ENCODE peak calls at places on chromosome 7, in eight cellular contexts. Q is midbrain, X is left ventricle myocardium inferior, M is left lung, Z is AML-193, L is cardiac fibroblast, P is NCI-H1930, T is sciatic nerve. C is an unnamed sample.

GRCh38 chr7:4631021-4631663 is 51.0 kb upstream of the FOXK1 start:
- DNase-seq in Q (no peak), X (no peak), M (no peak), Z (no peak), L (no peak), P (no peak), T (no peak), C (no peak)

GRCh38 chr7:46848944-46849343 is 733.0 kb downstream of the TNS3 start:
- DNase-seq in Q (no peak), X (no peak), M (no peak), Z (no peak), L (no peak), P (no peak), T (no peak), C (no peak)

GRCh38 chr7:91082854-91083495 is 181.3 kb upstream of the FZD1 start:
- DNase-seq in Q (peak; percentile 28), X (no peak), M (no peak), Z (peak; percentile 10), L (peak; percentile 66), P (no peak), T (no peak), C (peak; percentile 38)

GRCh38 chr7:109984726-109985125 is 1106.2 kb upstream of the LRRN3 start:
- DNase-seq in Q (no peak), X (no peak), M (no peak), Z (no peak), L (no peak), P (no peak), T (no peak), C (no peak)

GRCh38 chr7:23491502-23491901 is 21.2 kb upstream of the IGF2BP3 start:
- DNase-seq in Q (no peak), X (no peak), M (no peak), Z (no peak), L (peak; percentile 36), P (no peak), T (no peak), C (no peak)

GRCh38 chr7:81459485-81459884 is 310.4 kb downstream of the HGF start:
- DNase-seq in Q (no peak), X (no peak), M (no peak), Z (no peak), L (no peak), P (no peak), T (no peak), C (no peak)

GRCh38 chr7:147535619-147536200 is 1054.9 kb upstream of the C7orf33 start:
- DNase-seq in Q (no peak), X (no peak), M (no peak), Z (no peak), L (peak; percentile 48), P (no peak), T (no peak), C (no peak)

GRCh38 chr7:19112290-19113000 is 5.0 kb downstream of the TWIST1 start:
- DNase-seq in Q (no peak), X (no peak), M (no peak), Z (no peak), L (peak; percentile 68), P (no peak), T (no peak), C (no peak)

GRCh38 chr7:2261611-2262010 is 19.6 kb downstream of the NUDT1 start:
- DNase-seq in Q (peak; percentile 28), X (no peak), M (no peak), Z (peak; percentile 25), L (no peak), P (no peak), T (peak; percentile 56), C (no peak)

GRCh38 chr7:26513948-26514347 is 222.3 kb downstream of the SNX10 start:
- DNase-seq in Q (no peak), X (no peak), M (no peak), Z (no peak), L (no peak), P (no peak), T (no peak), C (no peak)

GRCh38 chr7:42691030-42691639 is 220.7 kb downstream of the C7orf25 start:
- DNase-seq in Q (peak; percentile 6), X (no peak), M (no peak), Z (peak; percentile 1), L (peak; percentile 82), P (no peak), T (no peak), C (peak; percentile 45)

GRCh38 chr7:108557617-108558016 is 11.9 kb downstream of the THAP5 start:
- DNase-seq in Q (no peak), X (no peak), M (no peak), Z (no peak), L (no peak), P (no peak), T (no peak), C (no peak)

GRCh38 chr7:2205036-2205780 is 27.5 kb downstream of the MAD1L1 start:
- DNase-seq in Q (no peak), X (no peak), M (peak; percentile 22), Z (no peak), L (no peak), P (no peak), T (peak; percentile 45), C (no peak)

GRCh38 chr7:147833549-147833948 is 757.0 kb upstream of the C7orf33 start:
- DNase-seq in Q (no peak), X (no peak), M (no peak), Z (no peak), L (no peak), P (peak; percentile 20), T (no peak), C (no peak)

GRCh38 chr7:94529516-94529915 is 19.9 kb downstream of the CASD1 start:
- DNase-seq in Q (no peak), X (no peak), M (no peak), Z (no peak), L (peak; percentile 44), P (no peak), T (no peak), C (no peak)

GRCh38 chr7:20998309-20998708 is 211.6 kb upstream of the SP8 start:
- DNase-seq in Q (no peak), X (no peak), M (no peak), Z (no peak), L (no peak), P (no peak), T (no peak), C (peak; percentile 52)

GRCh38 chr7:156463280-156463679 is 177.3 kb upstream of the RNF32 start:
- DNase-seq in Q (no peak), X (no peak), M (no peak), Z (no peak), L (no peak), P (no peak), T (no peak), C (no peak)

GRCh38 chr7:30935569-30935877 is 23.9 kb downstream of the AQP1 start:
- DNase-seq in Q (no peak), X (no peak), M (no peak), Z (no peak), L (no peak), P (no peak), T (no peak), C (no peak)

GRCh38 chr7:131145026-131145425 is 182.7 kb upstream of the MKLN1 start:
- DNase-seq in Q (no peak), X (no peak), M (no peak), Z (no peak), L (no peak), P (no peak), T (no peak), C (no peak)

GRCh38 chr7:137172105-137172590 is 171.4 kb downstream of the PTN start:
- DNase-seq in Q (no peak), X (no peak), M (no peak), Z (no peak), L (no peak), P (peak; percentile 48), T (no peak), C (no peak)

GRCh38 chr7:99679400-99680191 is at the start of gene CYP3A5:
- DNase-seq in Q (no peak), X (no peak), M (no peak), Z (no peak), L (no peak), P (no peak), T (no peak), C (peak; percentile 61)

GRCh38 chr7:131633342-131633843 is 77.0 kb upstream of the PODXL start:
- DNase-seq in Q (no peak), X (no peak), M (no peak), Z (no peak), L (peak; percentile 52), P (no peak), T (no peak), C (no peak)

GRCh38 chr7:97064972-97065587 is 40.4 kb upstream of the DLX5 start:
- DNase-seq in Q (peak; percentile 10), X (no peak), M (no peak), Z (peak; percentile 12), L (peak; percentile 69), P (peak; percentile 34), T (no peak), C (peak; percentile 68)

GRCh38 chr7:150811-151221 is 41.6 kb upstream of the FAM20C start:
- DNase-seq in Q (no peak), X (no peak), M (peak; percentile 74), Z (peak; percentile 41), L (no peak), P (no peak), T (peak; percentile 67), C (no peak)

GRCh38 chr7:66654275-66655112 is 25.8 kb downstream of the KCTD7 start:
- DNase-seq in Q (peak; percentile 99), X (peak; percentile 98), M (peak; percentile 98), Z (peak; percentile 94), L (peak; percentile 99), P (peak; percentile 99), T (peak; percentile 99), C (peak; percentile 99)

GRCh38 chr7:55158983-55159382 is 140.2 kb downstream of the EGFR start:
- DNase-seq in Q (no peak), X (no peak), M (no peak), Z (no peak), L (no peak), P (no peak), T (no peak), C (no peak)

GRCh38 chr7:23691320-23691719 is 11.3 kb downstream of the FAM221A start:
- DNase-seq in Q (no peak), X (no peak), M (no peak), Z (no peak), L (no peak), P (no peak), T (no peak), C (no peak)

GRCh38 chr7:104231054-104232046 is 23.5 kb upstream of the ORC5 start:
- DNase-seq in Q (peak; percentile 67), X (no peak), M (no peak), Z (peak; percentile 57), L (peak; percentile 67), P (peak; percentile 44), T (peak; percentile 63), C (peak; percentile 78)

GRCh38 chr7:33039257-33039904 is 23.2 kb downstream of the NT5C3A start:
- DNase-seq in Q (no peak), X (no peak), M (no peak), Z (peak; percentile 35), L (peak; percentile 28), P (no peak), T (no peak), C (no peak)

GRCh38 chr7:126411821-126412383 is 840.8 kb downstream of the GRM8 start:
- DNase-seq in Q (no peak), X (no peak), M (no peak), Z (no peak), L (no peak), P (no peak), T (no peak), C (no peak)

GRCh38 chr7:114663502-114663901 is 248.9 kb downstream of the FOXP2 start:
- DNase-seq in Q (peak; percentile 51), X (no peak), M (no peak), Z (peak; percentile 37), L (peak; percentile 57), P (peak; percentile 30), T (no peak), C (peak; percentile 25)

GRCh38 chr7:150404172-150404784 is 25.1 kb downstream of the ZNF775 start:
- DNase-seq in Q (no peak), X (no peak), M (no peak), Z (no peak), L (no peak), P (no peak), T (peak; percentile 42), C (no peak)

GRCh38 chr7:15015545-15016314 is 113.2 kb upstream of the DGKB start:
- DNase-seq in Q (peak; percentile 62), X (no peak), M (no peak), Z (peak; percentile 42), L (peak; percentile 84), P (peak; percentile 70), T (no peak), C (peak; percentile 89)

GRCh38 chr7:100840470-100841100 is 11.9 kb upstream of the SLC12A9 start:
- DNase-seq in Q (no peak), X (no peak), M (no peak), Z (no peak), L (no peak), P (no peak), T (no peak), C (no peak)

C was measured in LoVo.